ENCODE peak calls at places on chromosomes 3 and 15, in four cellular contexts. N, O, T and Q are unnamed samples. For H3K4me1 and H3K9me3, the result is how much of the 10 kb centered on the place peaks cover.

GRCh38 chr3:155760653-155761052 is 15.8 kb upstream of the PLCH1 start:
- DNase-seq in N (no peak), O (no peak), T (no peak), Q (no peak)

GRCh38 chr15:81071130-81071529 is 62.9 kb upstream of the CFAP161 start:
- DNase-seq in N (no peak), O (no peak), T (no peak), Q (no peak)

GRCh38 chr15:88844749-88845386 is 41.6 kb downstream of the ACAN start:
- DNase-seq in N (no peak), O (no peak), T (no peak), Q (no peak)

GRCh38 chr15:71841563-71841962 is 31.2 kb downstream of the NR2E3 start:
- DNase-seq in N (no peak), O (no peak), T (no peak), Q (no peak)

GRCh38 chr3:106542101-106542769 is 673.4 kb upstream of the CBLB start:
- DNase-seq in N (no peak), O (peak), T (no peak), Q (no peak)

GRCh38 chr3:31197941-31198340 is 303.5 kb upstream of the GADL1 start:
- DNase-seq in N (no peak), O (no peak), T (no peak), Q (no peak)

GRCh38 chr15:70056091-70056680 is 41.5 kb downstream of the TLE3 start:
- DNase-seq in N (no peak), O (no peak), T (no peak), Q (no peak)

GRCh38 chr3:118425272-118425837 is 609.3 kb downstream of the IGSF11 start:
- DNase-seq in N (no peak), O (no peak), T (no peak), Q (no peak)

GRCh38 chr3:133547432-133548041 is 25.9 kb upstream of the CDV3 start:
- DNase-seq in N (no peak), O (no peak), T (no peak), Q (peak)

GRCh38 chr3:134449951-134450350 is 35.8 kb downstream of the ANAPC13 start:
- DNase-seq in N (no peak), O (no peak), T (no peak), Q (no peak)

GRCh38 chr3:107235193-107235922 is 141.9 kb upstream of the CCDC54 start:
- DNase-seq in N (no peak), O (peak), T (no peak), Q (no peak)

GRCh38 chr3:10206166-10206511 is 41.4 kb downstream of the IRAK2 start:
- DNase-seq in N (no peak), O (no peak), T (no peak), Q (no peak)

GRCh38 chr3:23331141-23331935 is 128.2 kb downstream of the UBE2E2 start:
- DNase-seq in N (no peak), O (no peak), T (no peak), Q (no peak)

GRCh38 chr3:170918715-170919114 is 10.3 kb upstream of the EIF5A2 start:
- DNase-seq in N (no peak), O (no peak), T (no peak), Q (no peak)

GRCh38 chr15:31036783-31037182 is 45.4 kb upstream of the MTMR10 start:
- DNase-seq in N (no peak), O (no peak), T (no peak), Q (no peak)

GRCh38 chr3:195263193-195263924 is 7.6 kb downstream of the XXYLT1 start:
- DNase-seq in N (no peak), O (no peak), T (no peak), Q (no peak)
- H3K27ac ChIP-seq in N (no peak), O (no peak), T (no peak), Q (peak)

GRCh38 chr3:4524423-4524769 is 31.2 kb downstream of the ITPR1 start:
- DNase-seq in N (no peak), O (no peak), T (no peak), Q (no peak)

GRCh38 chr3:4528802-4529201 is 35.7 kb downstream of the ITPR1 start:
- DNase-seq in N (no peak), O (no peak), T (no peak), Q (no peak)

GRCh38 chr3:4522962-4523361 is 29.8 kb downstream of the ITPR1 start:
- DNase-seq in N (no peak), O (no peak), T (no peak), Q (no peak)

GRCh38 chr3:4523710-4524422 is 30.7 kb downstream of the ITPR1 start:
- DNase-seq in N (no peak), O (no peak), T (no peak), Q (no peak)

GRCh38 chr3:4525555-4526238 is 32.5 kb downstream of the ITPR1 start:
- DNase-seq in N (no peak), O (no peak), T (no peak), Q (no peak)
- H3K4me1 ChIP-seq in N (under half), O (under half), T (under half), Q (under half)

GRCh38 chr15:93261845-93262244 is 172.8 kb upstream of the RGMA start:
- DNase-seq in N (no peak), O (no peak), T (no peak), Q (no peak)

GRCh38 chr15:93266291-93266690 is 177.3 kb upstream of the RGMA start:
- DNase-seq in N (no peak), O (no peak), T (no peak), Q (no peak)

GRCh38 chr15:93270937-93271472 is 182.0 kb upstream of the RGMA start:
- DNase-seq in N (no peak), O (no peak), T (no peak), Q (no peak)

GRCh38 chr15:93265046-93265658 is 176.1 kb upstream of the RGMA start:
- DNase-seq in N (no peak), O (no peak), T (no peak), Q (no peak)
- H3K9me3 ChIP-seq in N (under half), O (under half), T (under half), Q (under half)

DNA sequence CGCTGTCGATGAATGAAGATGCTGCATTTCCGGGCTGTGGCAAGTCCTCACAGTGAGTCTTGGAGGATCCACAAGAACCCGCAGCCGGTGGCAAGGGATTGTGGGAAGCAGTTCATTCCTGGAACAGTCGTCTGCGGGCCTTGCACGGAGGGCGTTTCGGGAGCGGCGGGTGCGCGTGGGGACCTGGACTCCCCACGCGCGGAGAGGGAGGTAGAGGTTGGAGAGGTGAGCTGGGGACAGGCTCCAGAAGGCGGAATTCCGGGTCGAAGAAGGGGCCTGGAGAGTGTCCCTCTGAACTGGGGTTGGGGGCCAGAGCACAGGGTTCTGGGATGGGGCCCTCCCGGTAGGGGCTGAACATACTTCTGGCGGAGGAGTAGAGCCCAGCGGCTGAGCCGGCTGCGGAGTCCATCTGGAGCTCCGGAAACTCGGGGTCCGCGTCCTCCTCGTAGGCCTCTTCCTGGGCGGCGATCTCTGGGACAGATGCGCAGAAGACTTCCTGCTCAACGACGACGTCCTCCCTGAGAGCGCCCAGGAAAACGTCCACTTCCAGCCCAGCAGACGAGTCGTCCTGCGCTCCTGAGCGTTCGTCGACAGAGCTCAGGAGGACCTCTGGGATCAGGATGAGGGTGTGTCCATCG is 593 bp downstream of the PRR23A start:
- DNase-seq in N (no peak), O (no peak), T (no peak), Q (no peak)
- H3K27ac ChIP-seq in N (no peak), O (no peak), T (no peak), Q (no peak)